ENCODE peak calls at places on chromosomes 3 and 15, in four cellular contexts. F is osteoblast, Z is cardiac muscle cell, E is keratinocyte. W is an unnamed sample.
A peak's percentile ranks its signal among the peaks of the same experiment; 100 is the strongest.

GRCh38 chr15:60392986-60393811 is 4.6 kb downstream of the ANXA2 start:
- DNase-seq in F (peak; percentile 92), E (peak; percentile 86), Z (no peak), W (no peak)

GRCh38 chr3:104909188-104909587 is 457.5 kb upstream of the ALCAM start:
- DNase-seq in E (no peak), Z (no peak), F (peak; percentile 67), W (no peak)

GRCh38 chr15:34436126-34436955 is 1.3 kb downstream of the GOLGA8A start:
- DNase-seq in E (no peak), F (peak; percentile 82), Z (peak; percentile 12), W (no peak)

GRCh38 chr15:50135123-50135541 is 16.1 kb upstream of the ATP8B4 start:
- DNase-seq in Z (no peak), F (no peak), E (no peak), W (no peak)

GRCh38 chr3:178343433-178344038 is 192.7 kb upstream of the KCNMB2 start:
- DNase-seq in E (no peak), Z (no peak), F (no peak), W (no peak)

GRCh38 chr3:54967586-54968244 is 39.9 kb upstream of the LRTM1 start:
- DNase-seq in F (no peak), E (no peak), Z (no peak), W (no peak)

GRCh38 chr15:81941479-81941878 is 104.3 kb downstream of the MEX3B start:
- DNase-seq in Z (no peak), F (no peak), E (no peak), W (no peak)

GRCh38 chr3:70985572-70985971 is 598.0 kb downstream of the FOXP1 start:
- DNase-seq in F (no peak), Z (no peak), E (no peak), W (no peak)

GRCh38 chr15:39315200-39315599 is 265.7 kb upstream of the THBS1 start:
- DNase-seq in Z (no peak), F (no peak), E (no peak), W (no peak)

GRCh38 chr15:66852064-66852905 is 150.2 kb downstream of the SMAD6 start:
- DNase-seq in F (no peak), E (no peak), Z (no peak), W (no peak)

GRCh38 chr15:93973287-93973686 is 258.1 kb upstream of the MCTP2 start:
- DNase-seq in F (no peak), Z (no peak), E (no peak), W (no peak)

GRCh38 chr15:77577350-77577749 is 55.4 kb downstream of the LINGO1 start:
- DNase-seq in E (no peak), F (peak; percentile 94), Z (no peak), W (no peak)

GRCh38 chr3:157752952-157753351 is 249.7 kb upstream of the VEPH1 start:
- DNase-seq in E (no peak), F (no peak), Z (no peak), W (no peak)

GRCh38 chr15:32053717-32054116 is 23.4 kb downstream of the CHRNA7 start:
- DNase-seq in Z (no peak), E (no peak), F (no peak), W (no peak)

GRCh38 chr3:52845157-52845556 is 10.3 kb upstream of the MUSTN1 start:
- DNase-seq in Z (no peak), E (no peak), F (peak; percentile 85), W (no peak)

GRCh38 chr3:123664771-123665170 is 79.9 kb upstream of the HACD2 start:
- DNase-seq in E (no peak), F (no peak), Z (no peak), W (no peak)

GRCh38 chr15:67945951-67946700 is 106.3 kb upstream of the RNU6-1 start:
- DNase-seq in F (no peak), E (peak; percentile 59), Z (peak; percentile 34), W (no peak)

GRCh38 chr15:90851945-90852344 is 16.4 kb upstream of the FURIN start:
- DNase-seq in Z (no peak), E (no peak), F (no peak), W (no peak)

GRCh38 chr3:184986490-184986889 is 166.4 kb downstream of the C3orf70 start:
- DNase-seq in Z (no peak), E (no peak), F (no peak), W (no peak)

GRCh38 chr3:11140054-11140712 is 14.1 kb upstream of the HRH1 start:
- DNase-seq in E (no peak), Z (no peak), F (no peak), W (no peak)

GRCh38 chr15:77083381-77084160 is 12.7 kb upstream of the TSPAN3 start:
- DNase-seq in Z (peak; percentile 88), E (peak; percentile 56), F (peak; percentile 90), W (peak; percentile 70)

GRCh38 chr15:64892850-64893403 is 18.8 kb upstream of the ANKDD1A start:
- DNase-seq in Z (no peak), E (no peak), F (no peak), W (peak; percentile 10)

GRCh38 chr15:31148622-31149505 is 47.3 kb upstream of the TRPM1 start:
- DNase-seq in E (no peak), Z (no peak), F (peak; percentile 60), W (no peak)

GRCh38 chr3:148078659-148079058 is 619.0 kb upstream of the AGTR1 start:
- DNase-seq in Z (no peak), F (no peak), E (no peak), W (no peak)

GRCh38 chr3:148075829-148076716 is 621.6 kb upstream of the AGTR1 start:
- DNase-seq in E (no peak), Z (peak; percentile 52), F (peak; percentile 82), W (no peak)

GRCh38 chr3:148079370-148079769 is 618.3 kb upstream of the AGTR1 start:
- DNase-seq in F (no peak), E (no peak), Z (no peak), W (peak; percentile 15)

GRCh38 chr3:148077951-148078350 is 619.8 kb upstream of the AGTR1 start:
- DNase-seq in Z (no peak), F (no peak), E (no peak), W (no peak)

DNA sequence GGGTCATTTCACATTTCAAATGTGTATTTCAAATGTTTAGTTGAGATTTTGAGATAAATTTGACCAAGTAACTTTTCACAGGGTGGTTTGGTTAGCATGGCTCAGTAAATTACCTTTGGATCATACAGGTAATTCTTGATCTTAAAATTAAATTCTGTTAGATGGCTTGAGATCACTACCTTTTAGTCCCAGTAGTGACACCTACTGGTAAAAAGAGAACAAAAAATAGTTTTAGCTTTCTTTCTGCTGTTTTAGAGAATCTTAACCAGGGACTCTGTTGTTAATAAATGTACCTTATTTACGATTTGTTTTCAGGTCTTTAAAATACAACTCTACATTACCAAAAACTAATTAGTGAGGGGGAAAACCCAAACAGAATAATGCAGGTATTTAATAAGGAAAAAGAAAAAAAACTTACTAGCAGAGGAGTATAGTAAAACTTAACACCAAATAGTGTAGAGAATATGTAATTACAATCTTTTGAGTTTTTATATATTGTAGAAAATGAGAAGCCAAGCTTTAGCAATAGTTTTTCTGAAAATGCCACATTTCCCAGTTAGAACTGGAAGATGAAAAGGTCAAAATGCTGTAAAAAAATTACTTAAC is 620.3 kb upstream of the AGTR1 start:
- DNase-seq in F (no peak), E (no peak), Z (peak; percentile 34), W (no peak)
- TF ChIP-seq CTCF in F (peak; percentile 59), E (peak; percentile 23), Z (peak; percentile 60), W (no peak)

DNA sequence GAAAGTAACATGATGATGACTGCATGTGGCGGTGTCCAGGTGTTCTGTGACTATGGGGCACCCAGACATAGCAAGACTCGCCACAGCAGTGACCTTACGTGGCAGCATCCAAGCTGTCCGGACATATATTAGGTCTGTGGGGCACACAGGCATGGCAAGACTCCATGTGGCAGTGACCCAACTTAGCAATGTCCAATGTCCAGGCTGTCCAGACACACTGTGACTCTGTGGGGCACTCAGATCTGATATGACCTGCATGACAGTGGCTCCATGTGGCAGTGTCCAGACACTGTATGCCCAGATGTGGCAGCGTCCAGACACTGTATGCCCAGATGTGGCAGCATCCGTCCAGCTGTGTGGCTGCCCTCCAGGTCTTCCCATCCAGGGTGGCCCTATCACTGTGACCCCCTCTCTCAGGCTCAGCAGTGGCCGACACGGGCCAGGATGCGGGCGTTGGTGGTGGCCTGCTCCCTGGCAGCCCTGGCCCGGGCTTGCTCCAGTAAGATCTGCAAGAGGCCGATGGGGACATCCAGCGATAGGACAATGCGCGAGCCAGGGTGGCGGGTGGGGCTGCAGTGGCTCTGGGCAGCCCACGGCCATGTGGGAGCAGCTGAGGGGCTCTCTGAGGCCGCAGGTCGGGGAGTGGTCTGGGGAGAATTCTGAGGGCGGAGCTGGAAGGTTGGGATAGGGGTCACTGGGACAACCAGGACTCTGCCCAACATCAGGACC is 1.1 kb downstream of the UCN2 start:
- DNase-seq in Z (no peak), F (peak; percentile 13), E (no peak), W (no peak)
- H3K27ac ChIP-seq in Z (peak overlapping the region; percentile 93), F (peak overlapping the region; percentile 98), E (no peak overlapping the region), W (no peak overlapping the region)

GRCh38 chr3:99941211-99941610 is 123.5 kb downstream of the CMSS1 start:
- DNase-seq in F (no peak), Z (no peak), E (no peak), W (no peak)
- TF ChIP-seq CTCF in F (no peak), Z (no peak), E (no peak), W (no peak)

GRCh38 chr3:153397806-153398205 is 235.8 kb downstream of the RAP2B start:
- DNase-seq in F (no peak), E (no peak), Z (no peak), W (no peak)

GRCh38 chr3:153399636-153400035 is 237.6 kb downstream of the RAP2B start:
- DNase-seq in F (no peak), E (no peak), Z (no peak), W (no peak)

GRCh38 chr3:153404157-153404556 is 242.1 kb downstream of the RAP2B start:
- DNase-seq in F (no peak), Z (no peak), E (no peak), W (no peak)

GRCh38 chr3:153396581-153396980 is 234.6 kb downstream of the RAP2B start:
- DNase-seq in Z (no peak), E (no peak), F (no peak), W (no peak)

DNA sequence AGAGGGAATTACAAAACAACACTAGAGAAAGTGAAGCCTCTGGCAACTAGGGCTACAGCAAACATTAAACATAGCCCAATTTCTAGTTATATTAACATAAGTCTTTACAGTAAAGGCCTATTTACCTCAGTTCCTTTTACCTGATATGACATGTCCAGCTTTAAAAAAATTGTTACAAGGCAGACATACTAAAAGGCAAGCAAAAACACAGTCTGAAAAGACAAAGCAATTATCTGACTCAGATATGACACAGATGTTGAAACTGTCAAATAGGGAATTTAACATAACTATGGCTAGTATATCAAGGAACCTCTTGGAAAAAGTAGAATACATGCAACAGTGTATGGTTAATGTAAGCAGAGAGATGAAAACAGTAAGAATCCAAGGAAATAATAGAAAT is 238.6 kb downstream of the RAP2B start:
- DNase-seq in Z (no peak), F (no peak), E (no peak), W (no peak)
- H3K27ac ChIP-seq in Z (no peak overlapping the region), F (peak overlapping the region; percentile 24), E (peak overlapping the region; percentile 70), W (no peak overlapping the region)